ENCODE peak calls at places on chromosomes 2 and 18, in six cellular contexts. Y, N, T, V, G and Z are unnamed samples.

GRCh38 chr2:72539145-72539552 is 286.7 kb downstream of the EXOC6B start:
- DNase-seq in Y (peak; percentile 83), N (no peak), T (no peak), V (peak; percentile 88), G (no peak), Z (no peak)

GRCh38 chr2:216354236-216354788 is 18.0 kb downstream of the MARCHF4 start:
- DNase-seq in G (no peak), V (peak; percentile 60), Y (peak; percentile 29), T (no peak), N (no peak), Z (no peak)

GRCh38 chr18:28736223-28736622 is 559.3 kb upstream of the CDH2 start:
- DNase-seq in G (no peak), N (no peak), V (no peak), T (no peak), Y (no peak), Z (no peak)

GRCh38 chr2:237418300-237418699 is 4.3 kb upstream of the COL6A3 start:
- DNase-seq in N (no peak), G (no peak), V (peak; percentile 52), Y (peak; percentile 55), T (no peak), Z (no peak)

GRCh38 chr2:215657844-215658243 is 222.0 kb upstream of the FN1 start:
- DNase-seq in V (peak; percentile 91), T (peak; percentile 4), G (no peak), N (no peak), Y (peak; percentile 97), Z (no peak)

GRCh38 chr2:10237392-10238321 is 65.0 kb upstream of the HPCAL1 start:
- DNase-seq in T (no peak), Y (no peak), V (no peak), N (peak; percentile 5), G (peak; percentile 70), Z (no peak)

GRCh38 chr2:171741189-171741588 is 53.9 kb downstream of the DYNC1I2 start:
- DNase-seq in V (peak; percentile 52), N (no peak), Y (peak; percentile 36), G (no peak), T (no peak), Z (no peak)

GRCh38 chr18:26332991-26333390 is 106.7 kb downstream of the TAF4B start:
- DNase-seq in N (no peak), Y (no peak), T (no peak), G (no peak), V (no peak), Z (no peak)

GRCh38 chr2:225400060-225400511 is 576 bp downstream of the NYAP2 start:
- DNase-seq in N (peak; percentile 65), Y (peak; percentile 79), G (no peak), V (peak; percentile 52), T (peak; percentile 58), Z (no peak)

GRCh38 chr2:24231461-24231881 is 56.6 kb downstream of the FAM228A start:
- DNase-seq in V (no peak), G (no peak), T (no peak), N (no peak), Y (peak; percentile 44), Z (no peak)

GRCh38 chr2:24233321-24233720 is 58.5 kb downstream of the FAM228A start:
- DNase-seq in V (no peak), Y (peak; percentile 51), T (no peak), G (no peak), N (no peak), Z (no peak)

GRCh38 chr2:24225883-24226282 is 51.0 kb downstream of the FAM228A start:
- DNase-seq in Y (no peak), N (no peak), T (no peak), G (no peak), V (no peak), Z (no peak)

GRCh38 chr2:24222946-24223345 is 48.1 kb downstream of the FAM228A start:
- DNase-seq in V (no peak), T (no peak), G (peak; percentile 33), Y (no peak), N (no peak), Z (no peak)

DNA sequence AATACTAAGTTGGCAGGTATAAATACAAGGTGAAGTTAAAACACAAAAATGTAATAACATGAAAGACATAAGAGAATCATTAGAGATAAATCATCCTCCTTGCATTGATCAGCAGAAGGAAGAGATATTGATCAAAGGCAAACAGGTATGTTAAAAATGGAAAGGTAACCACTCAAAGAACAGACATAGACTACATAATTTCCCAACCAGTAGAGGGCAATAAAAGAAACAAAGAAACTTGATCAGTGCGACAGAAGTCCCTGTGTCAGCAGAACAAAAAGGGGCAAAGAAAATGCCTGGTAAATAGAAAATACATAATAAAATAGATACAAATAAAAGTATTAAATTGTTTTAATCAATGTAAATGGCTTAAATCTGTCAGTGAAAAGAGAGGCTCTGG is 53.6 kb downstream of the FAM228A start:
- DNase-seq in G (no peak), V (no peak), Y (peak; percentile 46), N (no peak), T (no peak), Z (no peak)
- TF ChIP-seq CTCF in G (peak; percentile 29), V (peak; percentile 37), Y (peak; percentile 30), N (no peak), T (peak; percentile 34), Z (no peak)

GRCh38 chr18:12657849-12658829 is at the start of gene SPIRE1:
- DNase-seq in T (peak; percentile 81), G (peak; percentile 92), N (peak; percentile 70), Y (peak; percentile 89), V (peak; percentile 75), Z (peak; percentile 52)
- TF ChIP-seq CTCF in T (no peak), G (no peak), N (no peak), Y (no peak), V (no peak), Z (no peak)

DNA sequence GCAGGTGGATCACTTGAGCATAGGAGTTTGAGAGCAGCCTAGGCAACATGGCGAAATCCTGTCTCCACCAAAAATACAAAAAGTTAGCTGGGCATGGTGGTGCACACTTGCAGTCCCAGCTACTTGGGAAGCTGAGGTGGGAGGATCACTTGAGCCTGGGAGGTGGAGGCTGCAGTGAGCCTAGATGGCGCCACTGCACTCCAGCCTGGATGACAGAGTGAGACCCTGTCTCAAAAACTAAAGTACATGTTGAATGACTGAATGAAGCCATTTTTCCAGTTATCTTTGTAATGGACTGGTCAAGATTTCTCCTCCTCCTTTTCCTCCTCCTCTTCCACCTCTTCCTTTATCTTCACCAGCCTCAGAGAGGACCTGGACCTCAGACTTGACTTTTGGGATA is 272.0 kb downstream of the SMAD2 start:
- DNase-seq in G (no peak), Y (no peak), N (peak; percentile 17), V (no peak), T (no peak), Z (no peak)
- TF ChIP-seq CTCF in G (no peak), Y (no peak), N (no peak), V (no peak), T (no peak), Z (no peak)

DNA sequence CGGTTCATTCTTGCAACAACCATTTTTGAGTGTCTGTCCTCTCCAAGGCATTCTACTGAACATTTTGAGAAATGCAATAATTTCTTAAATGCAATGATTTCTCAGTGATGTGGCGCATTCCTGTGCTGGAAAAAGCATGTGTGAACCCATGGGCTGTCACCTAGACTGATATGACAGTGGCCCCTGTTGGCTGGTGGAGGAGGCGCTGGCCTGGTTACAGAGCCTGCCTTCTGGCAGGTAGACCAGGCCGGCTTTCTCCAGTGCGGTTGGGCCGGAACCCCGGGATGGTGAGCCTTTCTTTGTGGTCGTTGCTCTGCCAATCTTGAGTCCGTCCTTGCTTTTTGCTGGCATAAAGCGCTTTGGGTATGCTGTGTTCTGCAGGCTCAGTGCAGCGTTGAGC is 33.7 kb downstream of the TSHZ1 start:
- DNase-seq in V (no peak), T (peak; percentile 40), G (no peak), Y (peak; percentile 68), N (peak; percentile 64), Z (no peak)
- TF ChIP-seq CTCF in V (no peak), T (no peak), G (no peak), Y (peak; percentile 14), N (no peak), Z (no peak)